ENCODE peak calls at places on chromosomes 16 and 17, in four cellular contexts. H, Q, S and N are unnamed samples.

GRCh38 chr16:77834600-77834963 is 46.2 kb downstream of the VAT1L start:
- DNase-seq in H (no peak), Q (no peak), S (peak), N (no peak)

GRCh38 chr16:10876799-10877341 is at the start of gene CIITA:
- DNase-seq in H (peak), Q (peak), S (peak), N (peak)

GRCh38 chr17:15740570-15741120 is 8.6 kb downstream of the TBC1D26 start:
- DNase-seq in H (no peak), Q (no peak), S (no peak), N (no peak)

GRCh38 chr17:48128411-48128810 is 20.8 kb downstream of the SNX11 start:
- DNase-seq in H (no peak), Q (no peak), S (no peak), N (no peak)

GRCh38 chr16:19085679-19086200 is 18.3 kb downstream of the COQ7 start:
- DNase-seq in H (no peak), Q (no peak), S (peak), N (no peak)

GRCh38 chr17:2893422-2893914 is 97.2 kb downstream of the RAP1GAP2 start:
- DNase-seq in H (peak), Q (no peak), S (no peak), N (peak)

GRCh38 chr16:70715113-70715711 is 29.4 kb upstream of the MTSS2 start:
- DNase-seq in H (peak), Q (peak), S (peak), N (peak)

GRCh38 chr16:57341441-57342303 is 16.9 kb upstream of the CCL22 start:
- DNase-seq in H (no peak), Q (no peak), S (peak), N (peak)

GRCh38 chr16:83470406-83470805 is 337.4 kb upstream of the HSBP1 start:
- DNase-seq in H (no peak), Q (no peak), S (no peak), N (no peak)

GRCh38 chr17:33433581-33433980 is 140.5 kb upstream of the ASIC2 start:
- DNase-seq in H (no peak), Q (no peak), S (no peak), N (no peak)

GRCh38 chr16:23903001-23903414 is 67.2 kb downstream of the PRKCB start:
- DNase-seq in H (no peak), Q (no peak), S (no peak), N (peak)

GRCh38 chr17:45451131-45451530 is 18.5 kb upstream of the ARHGAP27 start:
- DNase-seq in H (no peak), Q (no peak), S (no peak), N (no peak)
- TF ChIP-seq CTCF in H (no peak), Q (no peak), S (no peak), N (no peak)

GRCh38 chr17:45814622-45815606 is 29.8 kb upstream of the SPPL2C start:
- DNase-seq in H (no peak), Q (no peak), S (no peak), N (no peak)

GRCh38 chr17:45809484-45809883 is 25.4 kb downstream of the CRHR1 start:
- DNase-seq in H (no peak), Q (no peak), S (no peak), N (no peak)

GRCh38 chr17:45812102-45812501 is 28.0 kb downstream of the CRHR1 start:
- DNase-seq in H (no peak), Q (no peak), S (peak), N (peak)

GRCh38 chr17:45815752-45816151 is 28.9 kb upstream of the SPPL2C start:
- DNase-seq in H (no peak), Q (no peak), S (no peak), N (no peak)

GRCh38 chr17:45813051-45813731 is 29.1 kb downstream of the CRHR1 start:
- DNase-seq in H (no peak), Q (no peak), S (no peak), N (no peak)
- TF ChIP-seq CTCF in H (no peak), Q (no peak), S (peak), N (no peak)

GRCh38 chr17:19322129-19322505 is 40.4 kb downstream of the B9D1 start:
- DNase-seq in H (no peak), Q (no peak), S (no peak), N (no peak)
- TF ChIP-seq CTCF in H (no peak), Q (no peak), S (no peak), N (no peak)

GRCh38 chr17:691423-691822 is 23.2 kb downstream of the VPS53 start:
- DNase-seq in H (no peak), Q (no peak), S (no peak), N (peak)

GRCh38 chr17:689556-690247 is 24.9 kb downstream of the VPS53 start:
- DNase-seq in H (no peak), Q (no peak), S (no peak), N (no peak)

GRCh38 chr17:685006-685405 is 29.6 kb downstream of the VPS53 start:
- DNase-seq in H (no peak), Q (no peak), S (no peak), N (no peak)

GRCh38 chr17:690346-690745 is 24.3 kb downstream of the VPS53 start:
- DNase-seq in H (no peak), Q (no peak), S (no peak), N (no peak)

DNA sequence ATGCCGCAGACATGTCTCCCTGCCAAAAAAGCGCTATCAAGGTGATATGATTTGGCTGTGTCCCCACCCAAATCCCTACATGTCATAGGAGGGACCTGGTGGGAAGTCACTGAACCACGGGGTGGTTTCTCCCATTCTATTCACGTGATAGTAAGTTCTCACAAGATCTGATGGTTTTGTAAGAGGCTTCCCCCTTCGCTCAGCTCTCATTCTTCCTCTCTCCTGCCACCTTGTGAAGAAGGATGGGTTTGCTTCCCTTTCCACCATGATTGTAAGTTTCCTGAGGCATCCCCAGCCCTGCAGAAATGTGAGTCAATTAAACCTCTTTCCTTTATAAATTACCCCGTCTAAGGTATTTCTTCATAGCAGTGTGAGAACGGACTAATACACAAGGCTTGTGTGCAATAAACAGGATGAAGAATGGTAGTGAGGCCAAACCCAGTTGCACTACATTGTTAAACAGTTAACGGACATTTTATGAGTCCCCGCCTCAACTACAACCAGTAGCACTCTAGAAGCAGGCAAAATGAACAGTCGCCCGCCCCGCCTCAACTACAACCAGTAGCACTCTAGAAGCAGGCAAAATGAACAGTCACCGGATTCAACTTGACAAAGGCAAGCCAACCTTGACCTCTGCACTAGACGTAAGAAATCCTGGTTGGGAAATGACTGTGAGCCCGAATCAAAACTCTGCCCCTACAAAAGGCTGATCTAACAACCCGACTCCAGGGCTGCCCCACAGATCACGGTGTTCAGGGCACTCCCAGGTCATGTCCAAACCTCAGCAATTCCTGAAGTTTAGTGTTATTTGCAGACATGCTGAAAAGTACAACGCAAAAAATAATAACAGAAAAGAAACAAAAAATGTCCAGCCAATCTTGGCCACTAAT is 26.3 kb downstream of the VPS53 start:
- DNase-seq in H (no peak), Q (no peak), S (peak), N (peak)
- TF ChIP-seq CTCF in H (no peak), Q (no peak), S (peak), N (no peak)

GRCh38 chr17:73420897-73421296 is 109.1 kb upstream of the CDC42EP4 start:
- DNase-seq in H (no peak), Q (no peak), S (no peak), N (peak)
- TF ChIP-seq CTCF in H (no peak), Q (no peak), S (peak), N (no peak)

DNA sequence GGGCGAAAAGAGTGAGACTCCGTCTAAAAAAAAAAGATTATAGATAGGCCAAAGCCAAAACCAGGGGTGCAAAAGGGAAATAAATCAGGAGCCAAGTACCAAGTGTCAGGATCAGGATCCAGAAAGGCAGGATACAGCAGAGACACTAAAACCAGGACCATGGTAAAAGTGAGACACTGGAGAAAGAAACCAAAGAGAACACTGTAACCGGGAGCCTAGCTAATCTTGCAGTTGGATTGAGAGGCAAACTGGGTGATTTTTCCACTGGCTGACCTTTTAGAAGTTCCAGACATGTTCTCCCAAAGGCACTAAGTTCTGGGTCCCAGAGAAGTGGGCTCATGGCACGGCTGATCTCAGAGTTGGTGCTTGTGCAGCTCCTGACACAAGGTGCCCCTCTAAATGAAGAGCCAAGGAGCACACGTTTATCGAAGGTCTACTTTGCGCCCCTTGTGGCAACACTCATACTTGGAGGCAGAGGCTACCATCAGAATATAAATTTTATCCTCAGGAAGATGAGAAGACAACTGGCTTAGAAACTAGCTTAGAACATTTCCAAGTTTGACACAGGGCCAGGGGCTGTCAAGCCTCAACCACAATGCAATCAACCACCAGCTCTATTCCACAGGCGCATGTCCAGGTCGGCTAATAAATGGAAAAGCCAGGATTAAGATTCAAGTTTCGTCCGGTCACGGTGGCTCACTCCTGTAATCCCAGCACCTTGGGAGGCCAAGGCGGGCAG is 27.5 kb upstream of the HELZ start:
- DNase-seq in H (no peak), Q (no peak), S (no peak), N (no peak)
- TF ChIP-seq CTCF in H (no peak), Q (no peak), S (peak), N (no peak)

GRCh38 chr17:7396147-7396546 is 1.8 kb upstream of the PLSCR3 start:
- DNase-seq in H (no peak), Q (no peak), S (no peak), N (no peak)
- TF ChIP-seq CTCF in H (no peak), Q (no peak), S (no peak), N (no peak)

GRCh38 chr17:61425682-61426481 is 26.2 kb downstream of the TBX2 start:
- DNase-seq in H (no peak), Q (no peak), S (peak), N (peak)
- TF ChIP-seq CTCF in H (no peak), Q (no peak), S (peak), N (no peak)

DNA sequence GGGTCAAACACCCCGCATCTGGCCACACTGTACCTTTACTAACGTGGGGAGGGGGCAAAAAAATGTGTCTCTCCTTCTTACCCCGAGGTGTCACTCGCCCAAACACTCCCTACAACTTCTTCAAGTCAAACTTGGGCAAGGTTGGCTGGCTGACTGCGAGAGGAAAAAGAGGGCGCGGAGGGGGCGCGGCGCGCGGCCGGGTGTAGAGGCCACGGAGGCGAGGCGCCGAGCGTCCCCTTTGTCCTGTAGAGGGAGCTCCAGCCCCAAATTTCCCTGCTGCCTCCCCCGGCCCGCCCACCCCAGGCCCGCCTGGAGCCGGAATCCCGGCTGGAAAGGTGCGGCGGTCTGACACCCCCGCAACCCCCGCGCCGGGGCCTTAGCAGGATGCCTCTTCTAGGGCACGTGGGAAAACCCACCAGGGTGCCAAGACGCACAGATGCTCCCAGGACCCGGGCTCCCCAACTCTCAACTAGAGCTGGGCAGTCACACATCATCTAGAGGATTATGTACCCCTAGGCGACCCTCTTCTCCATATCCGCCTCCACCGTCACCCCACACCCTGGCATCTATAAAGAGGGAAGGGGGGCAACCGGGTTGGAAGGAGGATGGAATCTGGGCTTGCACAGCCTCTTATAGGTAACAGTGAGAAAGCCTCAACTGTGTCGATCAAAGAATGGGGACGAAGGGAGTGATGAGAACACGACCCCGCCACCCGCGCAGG is 4.2 kb downstream of the IRX3 start:
- DNase-seq in H (peak), Q (no peak), S (no peak), N (peak)
- TF ChIP-seq CTCF in H (peak), Q (peak), S (peak), N (peak)